ENCODE peak calls at places on chromosomes 16 and 17, in ten cellular contexts. One of them, this sample, is unnamed.

GRCh38 chr16:16042076-16042475 is 92.7 kb downstream of the ABCC1 start:
- DNase-seq in NCI-H2081 treated with DMSO at 0.1 percent for 48 hours: no peak
- DNase-seq in dermis blood vessel endothelial cell: peak
- DNase-seq in foreskin fibroblast: peak
- DNase-seq in A549: no peak
- DNase-seq in left lobe of liver: no peak
- DNase-seq in WTC11: no peak
- DNase-seq in NCI-H1092: no peak
- DNase-seq in neural crest cell: no peak
- DNase-seq in T-helper 9 cell: no peak
- DNase-seq in this sample: peak

GRCh38 chr17:3735515-3735914 is 11.8 kb downstream of the HASPIN start:
- DNase-seq in foreskin fibroblast: peak
- DNase-seq in WTC11: no peak
- DNase-seq in T-helper 9 cell: no peak
- DNase-seq in left lobe of liver: no peak
- DNase-seq in dermis blood vessel endothelial cell: no peak
- DNase-seq in NCI-H1092: no peak
- DNase-seq in A549: peak
- DNase-seq in NCI-H2081 treated with DMSO at 0.1 percent for 48 hours: no peak
- DNase-seq in neural crest cell: no peak
- DNase-seq in this sample: no peak

GRCh38 chr17:36183001-36183810 is 6.8 kb upstream of the TBC1D3B start:
- DNase-seq in neural crest cell: peak
- DNase-seq in NCI-H1092: no peak
- DNase-seq in left lobe of liver: peak
- DNase-seq in A549: peak
- DNase-seq in T-helper 9 cell: no peak
- DNase-seq in WTC11: peak
- DNase-seq in dermis blood vessel endothelial cell: peak
- DNase-seq in NCI-H2081 treated with DMSO at 0.1 percent for 48 hours: no peak
- DNase-seq in foreskin fibroblast: peak
- DNase-seq in this sample: peak

GRCh38 chr16:4288148-4288921 is 15.5 kb upstream of the TFAP4 start:
- DNase-seq in dermis blood vessel endothelial cell: peak
- DNase-seq in A549: peak
- DNase-seq in NCI-H2081 treated with DMSO at 0.1 percent for 48 hours: no peak
- DNase-seq in left lobe of liver: peak
- DNase-seq in foreskin fibroblast: peak
- DNase-seq in NCI-H1092: peak
- DNase-seq in T-helper 9 cell: peak
- DNase-seq in neural crest cell: peak
- DNase-seq in WTC11: peak
- DNase-seq in this sample: peak

GRCh38 chr16:84458606-84459516 is 45.6 kb downstream of the MEAK7 start:
- DNase-seq in dermis blood vessel endothelial cell: no peak
- DNase-seq in NCI-H1092: no peak
- DNase-seq in NCI-H2081 treated with DMSO at 0.1 percent for 48 hours: no peak
- DNase-seq in neural crest cell: no peak
- DNase-seq in WTC11: no peak
- DNase-seq in A549: no peak
- DNase-seq in foreskin fibroblast: no peak
- DNase-seq in T-helper 9 cell: no peak
- DNase-seq in left lobe of liver: peak
- DNase-seq in this sample: no peak

GRCh38 chr16:67883146-67883871 is 1.4 kb upstream of the NRN1L start:
- DNase-seq in WTC11: no peak
- DNase-seq in T-helper 9 cell: no peak
- DNase-seq in A549: no peak
- DNase-seq in NCI-H1092: no peak
- DNase-seq in neural crest cell: no peak
- DNase-seq in dermis blood vessel endothelial cell: no peak
- DNase-seq in left lobe of liver: no peak
- DNase-seq in NCI-H2081 treated with DMSO at 0.1 percent for 48 hours: no peak
- DNase-seq in foreskin fibroblast: no peak
- DNase-seq in this sample: no peak

GRCh38 chr17:81387235-81388060 is 7.8 kb upstream of the BAHCC1 start:
- DNase-seq in foreskin fibroblast: peak
- DNase-seq in A549: no peak
- DNase-seq in dermis blood vessel endothelial cell: peak
- DNase-seq in NCI-H1092: no peak
- DNase-seq in NCI-H2081 treated with DMSO at 0.1 percent for 48 hours: no peak
- DNase-seq in T-helper 9 cell: no peak
- DNase-seq in neural crest cell: peak
- DNase-seq in left lobe of liver: peak
- DNase-seq in WTC11: no peak
- DNase-seq in this sample: peak

GRCh38 chr16:6977291-6977690 is 355.4 kb upstream of the RBFOX1 start:
- DNase-seq in A549: no peak
- DNase-seq in neural crest cell: no peak
- DNase-seq in left lobe of liver: no peak
- DNase-seq in WTC11: no peak
- DNase-seq in dermis blood vessel endothelial cell: no peak
- DNase-seq in NCI-H2081 treated with DMSO at 0.1 percent for 48 hours: no peak
- DNase-seq in foreskin fibroblast: no peak
- DNase-seq in T-helper 9 cell: no peak
- DNase-seq in NCI-H1092: no peak
- DNase-seq in this sample: no peak

GRCh38 chr17:50219345-50219744 is 17.9 kb upstream of the COL1A1 start:
- DNase-seq in NCI-H2081 treated with DMSO at 0.1 percent for 48 hours: no peak
- DNase-seq in neural crest cell: no peak
- DNase-seq in NCI-H1092: no peak
- DNase-seq in left lobe of liver: no peak
- DNase-seq in foreskin fibroblast: peak
- DNase-seq in dermis blood vessel endothelial cell: no peak
- DNase-seq in A549: peak
- DNase-seq in WTC11: no peak
- DNase-seq in T-helper 9 cell: no peak
- DNase-seq in this sample: peak

GRCh38 chr17:75617675-75618074 is 15.6 kb upstream of the SMIM5 start:
- DNase-seq in neural crest cell: no peak
- DNase-seq in A549: no peak
- DNase-seq in NCI-H1092: no peak
- DNase-seq in left lobe of liver: no peak
- DNase-seq in WTC11: no peak
- DNase-seq in foreskin fibroblast: no peak
- DNase-seq in NCI-H2081 treated with DMSO at 0.1 percent for 48 hours: no peak
- DNase-seq in dermis blood vessel endothelial cell: no peak
- DNase-seq in T-helper 9 cell: no peak
- DNase-seq in this sample: no peak

GRCh38 chr16:24978370-24978914 is 36.7 kb downstream of the ARHGAP17 start:
- DNase-seq in neural crest cell: no peak
- DNase-seq in T-helper 9 cell: no peak
- DNase-seq in dermis blood vessel endothelial cell: no peak
- DNase-seq in NCI-H1092: no peak
- DNase-seq in WTC11: no peak
- DNase-seq in NCI-H2081 treated with DMSO at 0.1 percent for 48 hours: no peak
- DNase-seq in foreskin fibroblast: no peak
- DNase-seq in A549: no peak
- DNase-seq in left lobe of liver: no peak
- DNase-seq in this sample: no peak

GRCh38 chr17:32487460-32488176 is 825 bp downstream of the CDK5R1 start:
- DNase-seq in NCI-H2081 treated with DMSO at 0.1 percent for 48 hours: no peak
- DNase-seq in foreskin fibroblast: peak
- DNase-seq in T-helper 9 cell: no peak
- DNase-seq in neural crest cell: no peak
- DNase-seq in left lobe of liver: no peak
- DNase-seq in WTC11: no peak
- DNase-seq in NCI-H1092: no peak
- DNase-seq in dermis blood vessel endothelial cell: peak
- DNase-seq in A549: peak
- DNase-seq in this sample: no peak

GRCh38 chr16:51359141-51359960 is 208.3 kb upstream of the SALL1 start:
- DNase-seq in left lobe of liver: peak
- DNase-seq in foreskin fibroblast: peak
- DNase-seq in neural crest cell: peak
- DNase-seq in T-helper 9 cell: no peak
- DNase-seq in A549: no peak
- DNase-seq in WTC11: peak
- DNase-seq in dermis blood vessel endothelial cell: no peak
- DNase-seq in NCI-H1092: no peak
- DNase-seq in NCI-H2081 treated with DMSO at 0.1 percent for 48 hours: no peak
- DNase-seq in this sample: peak

GRCh38 chr16:5041604-5042133 is 7.9 kb upstream of the NAGPA start:
- DNase-seq in neural crest cell: no peak
- DNase-seq in NCI-H1092: no peak
- DNase-seq in left lobe of liver: no peak
- DNase-seq in foreskin fibroblast: peak
- DNase-seq in NCI-H2081 treated with DMSO at 0.1 percent for 48 hours: no peak
- DNase-seq in dermis blood vessel endothelial cell: no peak
- DNase-seq in A549: no peak
- DNase-seq in WTC11: no peak
- DNase-seq in T-helper 9 cell: no peak
- DNase-seq in this sample: peak

GRCh38 chr17:44117351-44117750 is 6.1 kb downstream of the HDAC5 start:
- DNase-seq in foreskin fibroblast: no peak
- DNase-seq in NCI-H1092: no peak
- DNase-seq in left lobe of liver: no peak
- DNase-seq in WTC11: no peak
- DNase-seq in neural crest cell: no peak
- DNase-seq in NCI-H2081 treated with DMSO at 0.1 percent for 48 hours: no peak
- DNase-seq in dermis blood vessel endothelial cell: no peak
- DNase-seq in A549: no peak
- DNase-seq in T-helper 9 cell: no peak
- DNase-seq in this sample: no peak

This sample was measured in iris pigment epithelial cell.